ENCODE peak calls at places on chromosome 11, in seven cellular contexts. D is colonic mucosa; S is GM12891; O is GM13976; X is endothelial cell; I is amniotic epithelial cell; Z is activated CD8-positive, alpha-beta memory T cell treated with anti-CD3 and anti-CD28 coated beads for 24 hours. U is an unnamed sample.

GRCh38 chr11:14148653-14149273 is 186.2 kb downstream of the SPON1 start:
- DNase-seq in D (no peak), S (no peak), O (peak), X (no peak), I (peak), Z (no peak), U (no peak)

GRCh38 chr11:93567406-93567819 is 24.2 kb upstream of the SMCO4 start:
- DNase-seq in D (peak), S (no peak), O (no peak), X (no peak), I (no peak), Z (no peak), U (peak)

GRCh38 chr11:131668867-131669780 is 298.7 kb downstream of the NTM start:
- DNase-seq in D (peak), S (peak), O (peak), X (peak), I (peak), Z (peak), U (no peak)

GRCh38 chr11:9717719-9718118 is 53.8 kb downstream of the SWAP70 start:
- DNase-seq in D (no peak), S (no peak), O (no peak), X (no peak), I (no peak), Z (no peak), U (no peak)

GRCh38 chr11:75230621-75231020 is 10.0 kb upstream of the TPBGL start:
- DNase-seq in D (no peak), S (no peak), O (no peak), X (no peak), I (no peak), Z (no peak), U (no peak)

GRCh38 chr11:90134420-90135003 is at the start of gene NAALAD2:
- DNase-seq in D (peak), S (no peak), O (peak), X (peak), I (peak), Z (no peak), U (peak)

GRCh38 chr11:108870373-108871020 is 205.6 kb downstream of the DDX10 start:
- DNase-seq in D (no peak), S (no peak), O (no peak), X (no peak), I (peak), Z (no peak), U (no peak)

GRCh38 chr11:105137286-105137685 is 2.3 kb downstream of the CARD18 start:
- DNase-seq in D (no peak), S (no peak), O (no peak), X (no peak), I (peak), Z (no peak), U (no peak)

GRCh38 chr11:96188625-96189006 is 154.4 kb downstream of the MAML2 start:
- DNase-seq in D (no peak), S (no peak), O (peak), X (no peak), I (peak), Z (no peak), U (no peak)

U was measured in left colon.